ENCODE peak calls at places on chromosome 14, in five cellular contexts. R, I, D, M and J are unnamed samples.

GRCh38 chr14:83638725-83639124 is 1891.2 kb upstream of the FLRT2 start:
- DNase-seq in R (no peak), I (no peak), D (no peak), M (no peak), J (no peak)

GRCh38 chr14:81132492-81132891 is 88.3 kb downstream of the GTF2A1 start:
- DNase-seq in R (no peak), I (no peak), D (no peak), M (no peak), J (no peak)

GRCh38 chr14:89221109-89221508 is 195.9 kb downstream of the FOXN3 start:
- DNase-seq in R (no peak), I (no peak), D (no peak), M (no peak), J (no peak)

GRCh38 chr14:106657460-106657859 is 1131.1 kb downstream of the TMEM121 start:
- DNase-seq in R (peak), I (peak), D (peak), M (no peak), J (no peak)

GRCh38 chr14:100826371-100827139 is 637 bp downstream of the MEG3 start:
- DNase-seq in R (no peak), I (no peak), D (no peak), M (no peak), J (no peak)

GRCh38 chr14:103186894-103187586 is 63.8 kb downstream of the TNFAIP2 start:
- DNase-seq in R (no peak), I (no peak), D (no peak), M (no peak), J (no peak)

GRCh38 chr14:103141117-103141796 is 18.0 kb downstream of the TNFAIP2 start:
- DNase-seq in R (peak), I (peak), D (no peak), M (no peak), J (peak)

GRCh38 chr14:100303179-100303578 is 3.1 kb downstream of the SLC25A29 start:
- DNase-seq in R (peak), I (peak), D (no peak), M (no peak), J (no peak)

GRCh38 chr14:36822671-36823070 is 161.0 kb downstream of the PAX9 start:
- DNase-seq in R (no peak), I (no peak), D (no peak), M (no peak), J (no peak)

GRCh38 chr14:81400852-81401251 is 728 bp upstream of the STON2 start:
- DNase-seq in R (no peak), I (no peak), D (no peak), M (no peak), J (no peak)

GRCh38 chr14:34971381-34971780 is 11.4 kb upstream of the SRP54 start:
- DNase-seq in R (no peak), I (no peak), D (no peak), M (no peak), J (no peak)

GRCh38 chr14:64659366-64659765 is 44.9 kb upstream of the PLEKHG3 start:
- DNase-seq in R (no peak), I (no peak), D (no peak), M (no peak), J (no peak)

GRCh38 chr14:20560961-20561360 is at the start of gene RNASE9:
- DNase-seq in R (no peak), I (peak), D (no peak), M (no peak), J (no peak)

GRCh38 chr14:54220122-54220691 is 176.6 kb upstream of the CDKN3 start:
- DNase-seq in R (no peak), I (no peak), D (no peak), M (peak), J (no peak)

GRCh38 chr14:84750284-84750683 is 779.7 kb upstream of the FLRT2 start:
- DNase-seq in R (no peak), I (no peak), D (no peak), M (no peak), J (no peak)

GRCh38 chr14:21026988-21027315 is 2.1 kb upstream of the NDRG2 start:
- DNase-seq in R (no peak), I (no peak), D (no peak), M (no peak), J (no peak)

GRCh38 chr14:20489093-20489994 is 16.0 kb upstream of the RNASE10 start:
- DNase-seq in R (no peak), I (no peak), D (peak), M (no peak), J (no peak)

GRCh38 chr14:101026341-101026740 is 122.8 kb upstream of the RTL1 start:
- DNase-seq in R (no peak), I (no peak), D (no peak), M (no peak), J (no peak)

GRCh38 chr14:81831128-81831815 is 297.6 kb upstream of the SEL1L start:
- DNase-seq in R (no peak), I (no peak), D (no peak), M (no peak), J (no peak)

GRCh38 chr14:75307700-75308379 is 29.2 kb downstream of the FOS start:
- DNase-seq in R (peak), I (peak), D (peak), M (peak), J (peak)

GRCh38 chr14:100440207-100440631 is 117.1 kb downstream of the SLC25A47 start:
- DNase-seq in R (peak), I (peak), D (no peak), M (peak), J (no peak)

GRCh38 chr14:101889898-101890297 is 74.5 kb upstream of the DYNC1H1 start:
- DNase-seq in R (no peak), I (peak), D (no peak), M (no peak), J (no peak)

GRCh38 chr14:60161176-60162107 is 3.8 kb downstream of the DHRS7 start:
- DNase-seq in R (peak), I (peak), D (no peak), M (no peak), J (no peak)

GRCh38 chr14:69643430-69644200 is 32.2 kb downstream of the SUSD6 start:
- DNase-seq in R (no peak), I (no peak), D (no peak), M (no peak), J (no peak)

GRCh38 chr14:103118663-103119404 is 4.4 kb upstream of the TNFAIP2 start:
- DNase-seq in R (no peak), I (no peak), D (no peak), M (no peak), J (no peak)

GRCh38 chr14:89267656-89268055 is 149.4 kb downstream of the FOXN3 start:
- DNase-seq in R (no peak), I (no peak), D (no peak), M (no peak), J (no peak)

GRCh38 chr14:90517431-90517841 is 120.6 kb downstream of the CALM1 start:
- DNase-seq in R (no peak), I (no peak), D (no peak), M (no peak), J (no peak)

GRCh38 chr14:89911018-89911919 is 43.3 kb downstream of the EFCAB11 start:
- DNase-seq in R (no peak), I (no peak), D (no peak), M (peak), J (no peak)

GRCh38 chr14:104799239-104799599 is 1.7 kb upstream of the ZBTB42 start:
- DNase-seq in R (no peak), I (no peak), D (no peak), M (no peak), J (no peak)

GRCh38 chr14:99595034-99595433 is 9.0 kb downstream of the CCDC85C start:
- DNase-seq in R (no peak), I (no peak), D (no peak), M (no peak), J (no peak)

GRCh38 chr14:96754845-96755184 is 42.4 kb upstream of the VRK1 start:
- DNase-seq in R (peak), I (no peak), D (peak), M (no peak), J (no peak)

GRCh38 chr14:34826661-34827060 is 48.5 kb downstream of the BAZ1A start:
- DNase-seq in R (no peak), I (no peak), D (no peak), M (no peak), J (no peak)